ENCODE peak calls at places on chromosome 21, in six cellular contexts. One of them, this sample, is unnamed.

GRCh38 chr21:31678478-31678877 is 19.0 kb downstream of the SOD1 start:
- DNase-seq in activated gamma-delta T cell treated with Interleukin-2 at 50 U/mL for 16 hours: no peak
- DNase-seq in NCI-H2081: no peak
- DNase-seq in germinal center: no peak
- DNase-seq in amygdala: no peak
- DNase-seq in dorsolateral prefrontal cortex: no peak
- DNase-seq in this sample: no peak

GRCh38 chr21:42863504-42863870 is 15.9 kb downstream of the WDR4 start:
- DNase-seq in activated gamma-delta T cell treated with Interleukin-2 at 50 U/mL for 16 hours: no peak
- DNase-seq in NCI-H2081: no peak
- DNase-seq in germinal center: no peak
- DNase-seq in amygdala: no peak
- DNase-seq in dorsolateral prefrontal cortex: no peak
- DNase-seq in this sample: no peak

GRCh38 chr21:33080376-33080775 is 10.4 kb downstream of the OLIG1 start:
- DNase-seq in activated gamma-delta T cell treated with Interleukin-2 at 50 U/mL for 16 hours: no peak
- DNase-seq in NCI-H2081: no peak
- DNase-seq in germinal center: no peak
- DNase-seq in amygdala: no peak
- DNase-seq in dorsolateral prefrontal cortex: no peak
- DNase-seq in this sample: no peak

GRCh38 chr21:32135401-32136363 is 143.2 kb downstream of the MIS18A start:
- DNase-seq in activated gamma-delta T cell treated with Interleukin-2 at 50 U/mL for 16 hours: no peak
- DNase-seq in NCI-H2081: no peak
- DNase-seq in germinal center: peak
- DNase-seq in amygdala: no peak
- DNase-seq in dorsolateral prefrontal cortex: peak
- DNase-seq in this sample: peak

GRCh38 chr21:15421947-15422346 is 307.8 kb upstream of the USP25 start:
- DNase-seq in activated gamma-delta T cell treated with Interleukin-2 at 50 U/mL for 16 hours: no peak
- DNase-seq in NCI-H2081: no peak
- DNase-seq in germinal center: no peak
- DNase-seq in amygdala: no peak
- DNase-seq in dorsolateral prefrontal cortex: no peak
- DNase-seq in this sample: no peak

GRCh38 chr21:39564200-39564599 is 48.5 kb upstream of the B3GALT5 start:
- DNase-seq in activated gamma-delta T cell treated with Interleukin-2 at 50 U/mL for 16 hours: no peak
- DNase-seq in NCI-H2081: peak
- DNase-seq in germinal center: no peak
- DNase-seq in amygdala: peak
- DNase-seq in dorsolateral prefrontal cortex: peak
- DNase-seq in this sample: no peak

GRCh38 chr21:44459712-44460440 is 4.6 kb downstream of the LRRC3 start:
- DNase-seq in activated gamma-delta T cell treated with Interleukin-2 at 50 U/mL for 16 hours: no peak
- DNase-seq in NCI-H2081: no peak
- DNase-seq in germinal center: no peak
- DNase-seq in amygdala: no peak
- DNase-seq in dorsolateral prefrontal cortex: no peak
- DNase-seq in this sample: no peak

GRCh38 chr21:30257773-30258172 is 25.0 kb downstream of the KRTAP24-1 start:
- DNase-seq in activated gamma-delta T cell treated with Interleukin-2 at 50 U/mL for 16 hours: no peak
- DNase-seq in NCI-H2081: no peak
- DNase-seq in germinal center: no peak
- DNase-seq in amygdala: no peak
- DNase-seq in dorsolateral prefrontal cortex: no peak
- DNase-seq in this sample: peak

GRCh38 chr21:42567861-42568260 is 54.2 kb downstream of the SLC37A1 start:
- DNase-seq in activated gamma-delta T cell treated with Interleukin-2 at 50 U/mL for 16 hours: no peak
- DNase-seq in NCI-H2081: no peak
- DNase-seq in germinal center: no peak
- DNase-seq in amygdala: no peak
- DNase-seq in dorsolateral prefrontal cortex: no peak
- DNase-seq in this sample: no peak

GRCh38 chr21:27067226-27067625 is 100.3 kb upstream of the ADAMTS5 start:
- DNase-seq in activated gamma-delta T cell treated with Interleukin-2 at 50 U/mL for 16 hours: no peak
- DNase-seq in NCI-H2081: no peak
- DNase-seq in germinal center: no peak
- DNase-seq in amygdala: no peak
- DNase-seq in dorsolateral prefrontal cortex: no peak
- DNase-seq in this sample: no peak

GRCh38 chr21:37915941-37916794 is at the start of gene KCNJ6:
- DNase-seq in activated gamma-delta T cell treated with Interleukin-2 at 50 U/mL for 16 hours: no peak
- DNase-seq in NCI-H2081: peak
- DNase-seq in germinal center: peak
- DNase-seq in amygdala: peak
- DNase-seq in dorsolateral prefrontal cortex: peak
- DNase-seq in this sample: peak

GRCh38 chr21:25550805-25551204 is 56.5 kb downstream of the MRPL39 start:
- DNase-seq in activated gamma-delta T cell treated with Interleukin-2 at 50 U/mL for 16 hours: no peak
- DNase-seq in NCI-H2081: no peak
- DNase-seq in germinal center: no peak
- DNase-seq in amygdala: no peak
- DNase-seq in dorsolateral prefrontal cortex: no peak
- DNase-seq in this sample: no peak

GRCh38 chr21:25107708-25108107 is 499.6 kb downstream of the MRPL39 start:
- DNase-seq in activated gamma-delta T cell treated with Interleukin-2 at 50 U/mL for 16 hours: no peak
- DNase-seq in NCI-H2081: no peak
- DNase-seq in germinal center: no peak
- DNase-seq in amygdala: no peak
- DNase-seq in dorsolateral prefrontal cortex: no peak
- DNase-seq in this sample: peak

GRCh38 chr21:17388226-17388625 is 124.6 kb upstream of the CXADR start:
- DNase-seq in activated gamma-delta T cell treated with Interleukin-2 at 50 U/mL for 16 hours: no peak
- DNase-seq in NCI-H2081: no peak
- DNase-seq in germinal center: no peak
- DNase-seq in amygdala: peak
- DNase-seq in dorsolateral prefrontal cortex: no peak
- DNase-seq in this sample: no peak

GRCh38 chr21:26632691-26633090 is 59.6 kb upstream of the CYYR1 start:
- DNase-seq in activated gamma-delta T cell treated with Interleukin-2 at 50 U/mL for 16 hours: no peak
- DNase-seq in NCI-H2081: no peak
- DNase-seq in germinal center: no peak
- DNase-seq in amygdala: no peak
- DNase-seq in dorsolateral prefrontal cortex: no peak
- DNase-seq in this sample: no peak

GRCh38 chr21:17501107-17502006 is 11.5 kb upstream of the CXADR start:
- DNase-seq in activated gamma-delta T cell treated with Interleukin-2 at 50 U/mL for 16 hours: no peak
- DNase-seq in NCI-H2081: no peak
- DNase-seq in germinal center: no peak
- DNase-seq in amygdala: no peak
- DNase-seq in dorsolateral prefrontal cortex: no peak
- DNase-seq in this sample: no peak

GRCh38 chr21:45818276-45818903 is 163.2 kb upstream of the COL6A1 start:
- DNase-seq in activated gamma-delta T cell treated with Interleukin-2 at 50 U/mL for 16 hours: no peak
- DNase-seq in NCI-H2081: no peak
- DNase-seq in germinal center: no peak
- DNase-seq in amygdala: no peak
- DNase-seq in dorsolateral prefrontal cortex: no peak
- DNase-seq in this sample: peak

GRCh38 chr21:40587786-40588353 is 259.1 kb downstream of the DSCAM start:
- DNase-seq in activated gamma-delta T cell treated with Interleukin-2 at 50 U/mL for 16 hours: no peak
- DNase-seq in NCI-H2081: no peak
- DNase-seq in germinal center: no peak
- DNase-seq in amygdala: no peak
- DNase-seq in dorsolateral prefrontal cortex: no peak
- DNase-seq in this sample: peak

GRCh38 chr21:46229923-46230260 is 1.3 kb upstream of the LSS start:
- DNase-seq in activated gamma-delta T cell treated with Interleukin-2 at 50 U/mL for 16 hours: no peak
- DNase-seq in NCI-H2081: no peak
- DNase-seq in germinal center: no peak
- DNase-seq in amygdala: no peak
- DNase-seq in dorsolateral prefrontal cortex: no peak
- DNase-seq in this sample: no peak

GRCh38 chr21:34141373-34141772 is 68.0 kb downstream of the MRPS6 start:
- DNase-seq in activated gamma-delta T cell treated with Interleukin-2 at 50 U/mL for 16 hours: no peak
- DNase-seq in NCI-H2081: no peak
- DNase-seq in germinal center: no peak
- DNase-seq in amygdala: no peak
- DNase-seq in dorsolateral prefrontal cortex: no peak
- DNase-seq in this sample: no peak

GRCh38 chr21:31204801-31205200 is 139.3 kb downstream of the TIAM1 start:
- DNase-seq in activated gamma-delta T cell treated with Interleukin-2 at 50 U/mL for 16 hours: no peak
- DNase-seq in NCI-H2081: no peak
- DNase-seq in germinal center: no peak
- DNase-seq in amygdala: no peak
- DNase-seq in dorsolateral prefrontal cortex: no peak
- DNase-seq in this sample: no peak

GRCh38 chr21:31870472-31870871 is 2.3 kb upstream of the HUNK start:
- DNase-seq in activated gamma-delta T cell treated with Interleukin-2 at 50 U/mL for 16 hours: no peak
- DNase-seq in NCI-H2081: no peak
- DNase-seq in germinal center: no peak
- DNase-seq in amygdala: no peak
- DNase-seq in dorsolateral prefrontal cortex: no peak
- DNase-seq in this sample: no peak

GRCh38 chr21:43916076-43916475 is 51.1 kb downstream of the AGPAT3 start:
- DNase-seq in activated gamma-delta T cell treated with Interleukin-2 at 50 U/mL for 16 hours: no peak
- DNase-seq in NCI-H2081: no peak
- DNase-seq in germinal center: no peak
- DNase-seq in amygdala: no peak
- DNase-seq in dorsolateral prefrontal cortex: no peak
- DNase-seq in this sample: no peak

GRCh38 chr21:39676054-39676771 is 63.5 kb downstream of the B3GALT5 start:
- DNase-seq in activated gamma-delta T cell treated with Interleukin-2 at 50 U/mL for 16 hours: no peak
- DNase-seq in NCI-H2081: peak
- DNase-seq in germinal center: no peak
- DNase-seq in amygdala: no peak
- DNase-seq in dorsolateral prefrontal cortex: no peak
- DNase-seq in this sample: peak

GRCh38 chr21:31872452-31873274 is at the start of gene HUNK:
- DNase-seq in activated gamma-delta T cell treated with Interleukin-2 at 50 U/mL for 16 hours: no peak
- DNase-seq in NCI-H2081: peak
- DNase-seq in germinal center: peak
- DNase-seq in amygdala: peak
- DNase-seq in dorsolateral prefrontal cortex: peak
- DNase-seq in this sample: peak

GRCh38 chr21:33024278-33025103 is 1.2 kb upstream of the OLIG2 start:
- DNase-seq in activated gamma-delta T cell treated with Interleukin-2 at 50 U/mL for 16 hours: no peak
- DNase-seq in NCI-H2081: no peak
- DNase-seq in germinal center: no peak
- DNase-seq in amygdala: no peak
- DNase-seq in dorsolateral prefrontal cortex: no peak
- DNase-seq in this sample: no peak

GRCh38 chr21:41859297-41859980 is 19.7 kb downstream of the PRDM15 start:
- DNase-seq in activated gamma-delta T cell treated with Interleukin-2 at 50 U/mL for 16 hours: no peak
- DNase-seq in NCI-H2081: no peak
- DNase-seq in germinal center: no peak
- DNase-seq in amygdala: no peak
- DNase-seq in dorsolateral prefrontal cortex: no peak
- DNase-seq in this sample: no peak

GRCh38 chr21:42496120-42496838 is at the start of gene RSPH1:
- DNase-seq in activated gamma-delta T cell treated with Interleukin-2 at 50 U/mL for 16 hours: peak
- DNase-seq in NCI-H2081: peak
- DNase-seq in germinal center: peak
- DNase-seq in amygdala: peak
- DNase-seq in dorsolateral prefrontal cortex: peak
- DNase-seq in this sample: peak